ENCODE peak calls at places on chromosomes 5 and 9, in ten cellular contexts. One of them, this sample, is unnamed.

GRCh38 chr9:36796671-36797419 is 224.2 kb downstream of the MELK start:
- DNase-seq in neural crest cell: no peak
- DNase-seq in PC-9: no peak
- DNase-seq in neural progenitor cell: no peak
- DNase-seq in MM.1S: no peak
- DNase-seq in spleen: no peak
- DNase-seq in cardiac fibroblast: no peak
- DNase-seq in AG09319: no peak
- DNase-seq in CD4-positive, alpha-beta T cell: no peak
- DNase-seq in thyroid gland: no peak
- DNase-seq in this sample: no peak

GRCh38 chr9:124267271-124267807 is 9.6 kb downstream of the NEK6 start:
- DNase-seq in MM.1S: no peak
- DNase-seq in neural crest cell: no peak
- DNase-seq in neural progenitor cell: peak
- DNase-seq in CD4-positive, alpha-beta T cell: no peak
- DNase-seq in spleen: peak
- DNase-seq in AG09319: no peak
- DNase-seq in thyroid gland: peak
- DNase-seq in cardiac fibroblast: peak
- DNase-seq in PC-9: no peak
- DNase-seq in this sample: peak

GRCh38 chr5:98334946-98335345 is 438.5 kb upstream of the RGMB start:
- DNase-seq in AG09319: no peak
- DNase-seq in PC-9: no peak
- DNase-seq in spleen: no peak
- DNase-seq in CD4-positive, alpha-beta T cell: no peak
- DNase-seq in neural progenitor cell: no peak
- DNase-seq in neural crest cell: no peak
- DNase-seq in MM.1S: no peak
- DNase-seq in thyroid gland: no peak
- DNase-seq in cardiac fibroblast: no peak
- DNase-seq in this sample: no peak

GRCh38 chr5:18745591-18745987 is 1111.3 kb downstream of the TAF11L14 start:
- DNase-seq in MM.1S: peak
- DNase-seq in PC-9: no peak
- DNase-seq in spleen: peak
- DNase-seq in neural progenitor cell: no peak
- DNase-seq in neural crest cell: no peak
- DNase-seq in AG09319: no peak
- DNase-seq in CD4-positive, alpha-beta T cell: no peak
- DNase-seq in cardiac fibroblast: no peak
- DNase-seq in thyroid gland: no peak
- DNase-seq in this sample: no peak

GRCh38 chr5:125316913-125317545 is 570.6 kb upstream of the ZNF608 start:
- DNase-seq in CD4-positive, alpha-beta T cell: no peak
- DNase-seq in spleen: no peak
- DNase-seq in cardiac fibroblast: no peak
- DNase-seq in neural progenitor cell: peak
- DNase-seq in PC-9: no peak
- DNase-seq in thyroid gland: no peak
- DNase-seq in MM.1S: no peak
- DNase-seq in neural crest cell: no peak
- DNase-seq in AG09319: no peak
- DNase-seq in this sample: no peak

GRCh38 chr5:91223886-91224285 is 159.2 kb downstream of the ARRDC3 start:
- DNase-seq in MM.1S: no peak
- DNase-seq in spleen: no peak
- DNase-seq in cardiac fibroblast: no peak
- DNase-seq in PC-9: no peak
- DNase-seq in neural crest cell: no peak
- DNase-seq in AG09319: no peak
- DNase-seq in neural progenitor cell: no peak
- DNase-seq in CD4-positive, alpha-beta T cell: no peak
- DNase-seq in thyroid gland: no peak
- DNase-seq in this sample: no peak

GRCh38 chr5:158875272-158875679 is 224.4 kb downstream of the EBF1 start:
- DNase-seq in MM.1S: peak
- DNase-seq in neural crest cell: no peak
- DNase-seq in spleen: no peak
- DNase-seq in PC-9: no peak
- DNase-seq in neural progenitor cell: no peak
- DNase-seq in CD4-positive, alpha-beta T cell: no peak
- DNase-seq in cardiac fibroblast: peak
- DNase-seq in AG09319: no peak
- DNase-seq in thyroid gland: no peak
- DNase-seq in this sample: no peak

GRCh38 chr9:98135938-98136337 is 16.9 kb upstream of the TRIM14 start:
- DNase-seq in thyroid gland: no peak
- DNase-seq in neural progenitor cell: no peak
- DNase-seq in MM.1S: no peak
- DNase-seq in CD4-positive, alpha-beta T cell: no peak
- DNase-seq in cardiac fibroblast: no peak
- DNase-seq in spleen: peak
- DNase-seq in AG09319: no peak
- DNase-seq in PC-9: no peak
- DNase-seq in neural crest cell: no peak
- DNase-seq in this sample: no peak

GRCh38 chr9:38622083-38622674 is 1.8 kb upstream of the ANKRD18A start:
- DNase-seq in neural crest cell: peak
- DNase-seq in CD4-positive, alpha-beta T cell: no peak
- DNase-seq in neural progenitor cell: peak
- DNase-seq in PC-9: no peak
- DNase-seq in cardiac fibroblast: no peak
- DNase-seq in thyroid gland: peak
- DNase-seq in AG09319: no peak
- DNase-seq in MM.1S: no peak
- DNase-seq in spleen: peak
- DNase-seq in this sample: no peak

GRCh38 chr5:16721151-16722102 is 104.6 kb upstream of the RETREG1 start:
- DNase-seq in neural crest cell: no peak
- DNase-seq in thyroid gland: no peak
- DNase-seq in MM.1S: no peak
- DNase-seq in neural progenitor cell: no peak
- DNase-seq in PC-9: no peak
- DNase-seq in cardiac fibroblast: no peak
- DNase-seq in CD4-positive, alpha-beta T cell: no peak
- DNase-seq in spleen: no peak
- DNase-seq in AG09319: no peak
- DNase-seq in this sample: no peak

DNA sequence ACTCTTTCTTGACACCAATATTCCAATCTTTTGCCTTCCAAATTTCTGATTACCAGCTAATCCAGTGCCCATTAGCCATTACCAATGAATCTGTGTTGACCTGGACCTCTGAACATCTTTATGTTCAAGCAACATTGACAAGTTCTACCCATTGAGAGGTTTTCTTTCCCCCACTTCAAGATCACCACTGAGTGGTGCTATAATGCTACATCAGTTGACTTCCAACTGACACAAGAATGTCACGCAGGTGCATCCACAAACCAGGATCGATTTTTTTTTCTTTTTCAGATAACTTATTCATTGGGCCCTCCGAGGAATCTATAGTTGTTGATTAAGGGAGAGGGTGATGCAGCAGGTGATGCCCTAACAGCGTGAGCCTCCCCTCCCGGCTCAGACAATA is 102.6 kb downstream of the SLC1A3 start:
- DNase-seq in spleen: no peak
- DNase-seq in cardiac fibroblast: no peak
- DNase-seq in neural progenitor cell: no peak
- DNase-seq in CD4-positive, alpha-beta T cell: no peak
- DNase-seq in MM.1S: no peak
- DNase-seq in PC-9: no peak
- DNase-seq in neural crest cell: no peak
- DNase-seq in thyroid gland: no peak
- DNase-seq in AG09319: no peak
- DNase-seq in this sample: no peak
- TF ChIP-seq CTCF in spleen: no peak
- TF ChIP-seq CTCF in cardiac fibroblast: no peak
- TF ChIP-seq CTCF in neural progenitor cell: peak
- TF ChIP-seq CTCF in CD4-positive, alpha-beta T cell: no peak
- TF ChIP-seq CTCF in MM.1S: peak
- TF ChIP-seq CTCF in PC-9: no peak
- TF ChIP-seq CTCF in neural crest cell: no peak
- TF ChIP-seq CTCF in thyroid gland: no peak
- TF ChIP-seq CTCF in AG09319: no peak
- TF ChIP-seq CTCF in this sample: no peak

GRCh38 chr9:137680445-137681358 is 61.9 kb downstream of the EHMT1 start:
- DNase-seq in MM.1S: no peak
- DNase-seq in neural crest cell: no peak
- DNase-seq in AG09319: no peak
- DNase-seq in cardiac fibroblast: no peak
- DNase-seq in neural progenitor cell: no peak
- DNase-seq in thyroid gland: no peak
- DNase-seq in CD4-positive, alpha-beta T cell: no peak
- DNase-seq in spleen: peak
- DNase-seq in PC-9: no peak
- DNase-seq in this sample: no peak
- TF ChIP-seq CTCF in MM.1S: no peak
- TF ChIP-seq CTCF in neural crest cell: no peak
- TF ChIP-seq CTCF in AG09319: no peak
- TF ChIP-seq CTCF in cardiac fibroblast: no peak
- TF ChIP-seq CTCF in neural progenitor cell: no peak
- TF ChIP-seq CTCF in thyroid gland: no peak
- TF ChIP-seq CTCF in CD4-positive, alpha-beta T cell: no peak
- TF ChIP-seq CTCF in spleen: no peak
- TF ChIP-seq CTCF in PC-9: no peak
- TF ChIP-seq CTCF in this sample: no peak

DNA sequence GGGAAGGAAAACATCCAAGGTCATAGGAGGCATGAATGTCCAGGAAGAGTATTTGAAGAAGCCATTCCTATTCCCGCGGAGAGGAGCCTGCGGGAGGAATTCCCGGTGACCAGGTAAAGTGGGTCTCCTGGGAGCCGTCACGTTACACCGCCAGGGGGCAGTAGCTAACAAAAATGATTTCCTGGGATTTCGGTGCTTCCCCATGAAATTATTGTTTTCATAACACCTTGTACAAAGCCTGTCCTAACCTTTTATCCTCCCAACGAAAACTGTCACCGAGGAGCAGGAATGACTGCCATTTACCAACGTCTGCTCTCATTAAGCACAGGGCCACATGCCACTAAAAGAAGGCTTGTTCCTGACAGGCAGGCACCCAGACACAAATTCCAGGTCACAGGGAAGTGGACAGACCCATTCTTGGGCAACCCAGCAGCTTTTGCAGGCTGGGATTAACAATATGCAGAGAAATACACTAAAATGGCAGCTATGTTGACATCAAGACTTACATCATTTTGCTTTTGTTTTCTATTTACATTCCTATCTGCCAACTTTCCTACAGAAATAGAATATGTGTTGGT is 41.2 kb upstream of the CTSL start:
- DNase-seq in cardiac fibroblast: peak
- DNase-seq in AG09319: no peak
- DNase-seq in MM.1S: no peak
- DNase-seq in CD4-positive, alpha-beta T cell: no peak
- DNase-seq in thyroid gland: peak
- DNase-seq in neural crest cell: peak
- DNase-seq in PC-9: no peak
- DNase-seq in neural progenitor cell: peak
- DNase-seq in spleen: no peak
- DNase-seq in this sample: peak
- TF ChIP-seq CTCF in cardiac fibroblast: peak
- TF ChIP-seq CTCF in AG09319: peak
- TF ChIP-seq CTCF in MM.1S: peak
- TF ChIP-seq CTCF in CD4-positive, alpha-beta T cell: peak
- TF ChIP-seq CTCF in thyroid gland: peak
- TF ChIP-seq CTCF in neural crest cell: peak
- TF ChIP-seq CTCF in PC-9: peak
- TF ChIP-seq CTCF in neural progenitor cell: peak
- TF ChIP-seq CTCF in spleen: peak
- TF ChIP-seq CTCF in this sample: peak

GRCh38 chr5:321233-321725 is at the start of gene AHRR:
- DNase-seq in CD4-positive, alpha-beta T cell: no peak
- DNase-seq in cardiac fibroblast: peak
- DNase-seq in AG09319: peak
- DNase-seq in neural progenitor cell: peak
- DNase-seq in PC-9: no peak
- DNase-seq in spleen: no peak
- DNase-seq in neural crest cell: peak
- DNase-seq in MM.1S: peak
- DNase-seq in thyroid gland: peak
- DNase-seq in this sample: no peak
- TF ChIP-seq CTCF in CD4-positive, alpha-beta T cell: peak
- TF ChIP-seq CTCF in cardiac fibroblast: peak
- TF ChIP-seq CTCF in AG09319: peak
- TF ChIP-seq CTCF in neural progenitor cell: peak
- TF ChIP-seq CTCF in PC-9: peak
- TF ChIP-seq CTCF in spleen: no peak
- TF ChIP-seq CTCF in neural crest cell: peak
- TF ChIP-seq CTCF in MM.1S: peak
- TF ChIP-seq CTCF in thyroid gland: no peak
- TF ChIP-seq CTCF in this sample: no peak

DNA sequence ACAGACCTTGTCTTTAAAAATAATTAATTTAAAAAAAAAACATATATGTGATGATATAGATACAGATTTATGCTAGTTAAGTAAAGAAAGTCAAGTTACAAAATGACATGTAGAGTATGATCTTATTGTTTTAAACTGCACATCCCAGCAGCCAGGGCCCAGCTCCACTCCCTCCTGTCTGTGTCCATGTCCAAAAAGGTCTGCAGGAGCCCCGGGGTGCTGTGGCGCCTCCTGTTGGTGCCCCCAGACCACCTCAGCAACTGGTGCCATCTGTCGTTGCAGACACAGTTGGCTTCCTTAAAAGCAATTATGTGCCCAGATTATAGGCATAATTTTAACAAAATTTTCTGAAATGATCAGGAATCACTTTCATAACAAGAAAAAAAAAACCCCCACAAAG is 33.3 kb downstream of the IPPK start:
- DNase-seq in cardiac fibroblast: no peak
- DNase-seq in neural crest cell: no peak
- DNase-seq in CD4-positive, alpha-beta T cell: no peak
- DNase-seq in PC-9: no peak
- DNase-seq in AG09319: no peak
- DNase-seq in MM.1S: no peak
- DNase-seq in thyroid gland: no peak
- DNase-seq in spleen: peak
- DNase-seq in neural progenitor cell: no peak
- DNase-seq in this sample: no peak
- TF ChIP-seq CTCF in cardiac fibroblast: peak
- TF ChIP-seq CTCF in neural crest cell: no peak
- TF ChIP-seq CTCF in CD4-positive, alpha-beta T cell: no peak
- TF ChIP-seq CTCF in PC-9: no peak
- TF ChIP-seq CTCF in AG09319: no peak
- TF ChIP-seq CTCF in MM.1S: no peak
- TF ChIP-seq CTCF in thyroid gland: no peak
- TF ChIP-seq CTCF in spleen: no peak
- TF ChIP-seq CTCF in neural progenitor cell: no peak
- TF ChIP-seq CTCF in this sample: no peak

GRCh38 chr5:79069488-79070001 is at the start of the genes BHMT2 and DMGDH:
- DNase-seq in CD4-positive, alpha-beta T cell: no peak
- DNase-seq in spleen: no peak
- DNase-seq in MM.1S: no peak
- DNase-seq in cardiac fibroblast: peak
- DNase-seq in AG09319: peak
- DNase-seq in neural progenitor cell: no peak
- DNase-seq in thyroid gland: peak
- DNase-seq in neural crest cell: no peak
- DNase-seq in PC-9: no peak
- DNase-seq in this sample: no peak
- TF ChIP-seq CTCF in CD4-positive, alpha-beta T cell: no peak
- TF ChIP-seq CTCF in spleen: no peak
- TF ChIP-seq CTCF in MM.1S: no peak
- TF ChIP-seq CTCF in cardiac fibroblast: no peak
- TF ChIP-seq CTCF in AG09319: no peak
- TF ChIP-seq CTCF in neural progenitor cell: no peak
- TF ChIP-seq CTCF in thyroid gland: no peak
- TF ChIP-seq CTCF in neural crest cell: no peak
- TF ChIP-seq CTCF in PC-9: no peak
- TF ChIP-seq CTCF in this sample: no peak

This sample was measured in tibial nerve.